ENCODE peak calls at places on chromosome 10, in six cellular contexts. A is HepG2, O is K562, M is H1, C is HCT116, E is GM12878. K is an unnamed sample.

GRCh38 chr10:50312464-50313437 is 61.4 kb upstream of the ASAH2 start:
- DNase-seq in O (no peak), C (no peak), A (no peak), E (no peak), M (no peak), K (no peak)

GRCh38 chr10:131272897-131273451 is 38.5 kb downstream of the TCERG1L start:
- DNase-seq in A (no peak), O (no peak), E (no peak), C (no peak), M (no peak), K (no peak)

GRCh38 chr10:91552706-91553105 is 80.2 kb downstream of the PPP1R3C start:
- DNase-seq in M (peak; percentile 51), C (peak; percentile 2), A (no peak), E (no peak), O (no peak), K (no peak)

GRCh38 chr10:61271127-61271780 is 181.9 kb downstream of the TMEM26 start:
- DNase-seq in M (no peak), A (peak; percentile 15), E (no peak), C (no peak), O (no peak), K (no peak)

GRCh38 chr10:114174462-114175190 is 623 bp upstream of the CCDC186 start:
- DNase-seq in C (no peak), A (no peak), E (no peak), M (no peak), O (no peak), K (no peak)

GRCh38 chr10:35723992-35724391 is 81.9 kb upstream of the FZD8 start:
- DNase-seq in E (no peak), O (no peak), M (no peak), A (no peak), C (no peak), K (no peak)

GRCh38 chr10:128804411-128804810 is 662.6 kb upstream of the MGMT start:
- DNase-seq in M (no peak), A (no peak), O (no peak), C (no peak), E (no peak), K (no peak)

GRCh38 chr10:27716521-27716920 is 29.1 kb downstream of the MKX start:
- DNase-seq in O (no peak), C (no peak), M (no peak), A (no peak), E (no peak), K (no peak)

GRCh38 chr10:22316286-22317120 is at the start of gene COMMD3:
- DNase-seq in E (peak; percentile 40), M (peak; percentile 87), O (peak; percentile 66), A (peak; percentile 58), C (no peak), K (no peak)

GRCh38 chr10:26969145-26969926 is 108.6 kb upstream of the ABI1 start:
- DNase-seq in O (no peak), C (no peak), E (peak; percentile 75), M (no peak), A (no peak), K (no peak)

GRCh38 chr10:95288273-95288672 is 2.5 kb downstream of the PDLIM1 start:
- DNase-seq in M (no peak), C (no peak), O (no peak), E (no peak), A (no peak), K (no peak)

GRCh38 chr10:43973801-43974200 is 325.1 kb upstream of the ZNF32 start:
- DNase-seq in A (no peak), E (no peak), M (no peak), O (no peak), C (no peak), K (no peak)

GRCh38 chr10:97923057-97923456 is 73.4 kb downstream of the GOLGA7B start:
- DNase-seq in E (no peak), M (no peak), A (no peak), C (no peak), O (no peak), K (no peak)

GRCh38 chr10:119120413-119120867 is 16.5 kb downstream of the DENND10 start:
- DNase-seq in C (no peak), M (no peak), O (no peak), A (peak; percentile 96), E (peak; percentile 88), K (no peak)

GRCh38 chr10:6141296-6142151 is 52.7 kb downstream of the RBM17 start:
- DNase-seq in E (peak; percentile 73), C (no peak), A (no peak), O (peak; percentile 46), M (no peak), K (no peak)

GRCh38 chr10:58743466-58744115 is 230.9 kb downstream of the BICC1 start:
- DNase-seq in A (no peak), C (no peak), E (no peak), O (no peak), M (no peak), K (peak; percentile 15)

GRCh38 chr10:43138757-43139241 is 554 bp downstream of the CSGALNACT2 start:
- DNase-seq in E (no peak), O (peak; percentile 34), A (no peak), M (no peak), C (no peak), K (no peak)

GRCh38 chr10:96671207-96671890 is 49.0 kb downstream of the PIK3AP1 start:
- DNase-seq in M (no peak), E (no peak), A (no peak), O (no peak), C (no peak), K (no peak)

GRCh38 chr10:4670737-4671136 is 155.3 kb upstream of the AKR1E2 start:
- DNase-seq in M (no peak), A (no peak), C (no peak), O (no peak), E (no peak), K (no peak)
- TF ChIP-seq ZNF274 in M (no peak), A (no peak), C (no peak), O (no peak), E (no peak), K (no peak)

GRCh38 chr10:11589738-11590137 is 21.7 kb downstream of the USP6NL start:
- DNase-seq in O (no peak), M (no peak), A (no peak), E (no peak), C (no peak), K (no peak)
- H3K4me3 ChIP-seq in O (no peak overlapping the region), M (no peak overlapping the region), A (no peak overlapping the region), E (no peak overlapping the region), C (no peak overlapping the region), K (no peak overlapping the region)

GRCh38 chr10:12709516-12709915 is 292.0 kb downstream of the CCDC3 start:
- DNase-seq in C (no peak), M (no peak), A (no peak), O (no peak), E (no peak), K (no peak)
- TF ChIP-seq YY1 in C (no peak), M (no peak), A (no peak), O (no peak), E (no peak), K (no peak)

GRCh38 chr10:12181065-12181775 is 14.5 kb downstream of the NUDT5 start:
- DNase-seq in O (no peak), E (peak; percentile 31), C (no peak), M (no peak), A (no peak), K (no peak)
- TF ChIP-seq ZNF274 in O (no peak), E (no peak), C (no peak), M (no peak), A (no peak), K (no peak)